ENCODE peak calls at places on chromosome 19, in seven cellular contexts. C, G, O, I, E, L and B are unnamed samples.

GRCh38 chr19:2546128-2547032 is 70.5 kb downstream of the GADD45B start:
- DNase-seq in C (no peak), G (peak; percentile 86), O (no peak), I (peak; percentile 64), E (no peak), L (peak; percentile 45), B (no peak)

GRCh38 chr19:6826281-6826920 is 53.9 kb downstream of the VAV1 start:
- DNase-seq in C (no peak), G (no peak), O (no peak), I (no peak), E (no peak), L (no peak), B (no peak)

GRCh38 chr19:53160350-53160749 is 1.5 kb upstream of the ZNF347 start:
- DNase-seq in C (no peak), G (no peak), O (no peak), I (no peak), E (no peak), L (no peak), B (no peak)

GRCh38 chr19:30498707-30499106 is 126.5 kb downstream of the ZNF536 start:
- DNase-seq in C (no peak), G (no peak), O (no peak), I (no peak), E (no peak), L (no peak), B (no peak)

GRCh38 chr19:35155441-35155840 is 906 bp downstream of the FXYD5 start:
- DNase-seq in C (no peak), G (no peak), O (no peak), I (no peak), E (no peak), L (no peak), B (no peak)

GRCh38 chr19:48510421-48511268 is 990 bp downstream of the LMTK3 start:
- DNase-seq in C (peak; percentile 69), G (peak; percentile 75), O (no peak), I (peak; percentile 67), E (peak; percentile 75), L (peak; percentile 66), B (no peak)

GRCh38 chr19:46489445-46490272 is 6.0 kb downstream of the PNMA8B start:
- DNase-seq in C (no peak), G (peak; percentile 57), O (no peak), I (no peak), E (no peak), L (no peak), B (no peak)

GRCh38 chr19:55632463-55632834 is 8.1 kb upstream of the ZNF784 start:
- DNase-seq in C (peak; percentile 83), G (peak; percentile 86), O (peak; percentile 86), I (peak; percentile 94), E (peak; percentile 88), L (peak; percentile 93), B (no peak)

GRCh38 chr19:3025516-3025890 is 3.6 kb downstream of the TLE2 start:
- DNase-seq in C (no peak), G (no peak), O (no peak), I (no peak), E (no peak), L (no peak), B (no peak)

GRCh38 chr19:36084231-36085009 is 26.5 kb upstream of the OVOL3 start:
- DNase-seq in C (no peak), G (no peak), O (no peak), I (no peak), E (no peak), L (no peak), B (no peak)

GRCh38 chr19:30224689-30225606 is 147.2 kb upstream of the ZNF536 start:
- DNase-seq in C (no peak), G (no peak), O (no peak), I (no peak), E (no peak), L (no peak), B (no peak)

GRCh38 chr19:28402701-28403290 is 810.2 kb downstream of the UQCRFS1 start:
- DNase-seq in C (no peak), G (no peak), O (no peak), I (no peak), E (no peak), L (no peak), B (no peak)